ENCODE peak calls at places on chromosomes 11 and 22, in four cellular contexts. J is transverse colon, H is nephron progenitor cell, O is BJ. Y is an unnamed sample.

GRCh38 chr11:72228229-72228843 is 3.8 kb downstream of the INPPL1 start:
- DNase-seq in J (no peak), H (peak), O (no peak), Y (no peak)

GRCh38 chr11:75159081-75159953 is 8.4 kb downstream of the SLCO2B1 start:
- DNase-seq in J (peak), H (no peak), O (no peak), Y (no peak)

GRCh38 chr11:68750197-68750987 is 928 bp downstream of the TESMIN start:
- DNase-seq in J (peak), H (peak), O (no peak), Y (peak)

GRCh38 chr11:95245038-95245437 is 14.0 kb upstream of the SESN3 start:
- DNase-seq in J (no peak), H (no peak), O (no peak), Y (no peak)

GRCh38 chr22:37664249-37665101 is 6.0 kb downstream of the PDXP start:
- DNase-seq in J (peak), H (no peak), O (no peak), Y (no peak)

GRCh38 chr11:109696191-109696897 is 274.4 kb downstream of the C11orf87 start:
- DNase-seq in J (no peak), H (no peak), O (no peak), Y (no peak)

GRCh38 chr11:110356769-110357671 is 60.6 kb upstream of the RDX start:
- DNase-seq in J (no peak), H (no peak), O (peak), Y (no peak)

GRCh38 chr11:133901999-133902398 is 54.8 kb downstream of the IGSF9B start:
- DNase-seq in J (no peak), H (no peak), O (no peak), Y (no peak)

GRCh38 chr22:44362249-44363040 is 49.7 kb upstream of the SHISAL1 start:
- DNase-seq in J (no peak), H (no peak), O (no peak), Y (no peak)

GRCh38 chr11:104256525-104256924 is 92.6 kb upstream of the PDGFD start:
- DNase-seq in J (no peak), H (no peak), O (no peak), Y (no peak)

GRCh38 chr22:37117092-37117491 is 7.6 kb upstream of the TMPRSS6 start:
- DNase-seq in J (no peak), H (no peak), O (no peak), Y (no peak)

GRCh38 chr11:122797651-122798050 is 40.6 kb upstream of the CRTAM start:
- DNase-seq in J (no peak), H (no peak), O (no peak), Y (no peak)

GRCh38 chr11:108880510-108880909 is 215.6 kb downstream of the DDX10 start:
- DNase-seq in J (no peak), H (no peak), O (no peak), Y (no peak)

GRCh38 chr11:121649798-121650197 is 197.0 kb upstream of the SORL1-AS1 start:
- DNase-seq in J (no peak), H (no peak), O (no peak), Y (no peak)

GRCh38 chr11:130580372-130580771 is 131.9 kb downstream of the ADAMTS15 start:
- DNase-seq in J (no peak), H (no peak), O (peak), Y (no peak)

GRCh38 chr22:49825944-49826602 is 1.6 kb downstream of the BRD1 start:
- DNase-seq in J (peak), H (peak), O (no peak), Y (no peak)

GRCh38 chr22:43562843-43563242 is 151.0 kb downstream of the MPPED1 start:
- DNase-seq in J (no peak), H (no peak), O (no peak), Y (no peak)

GRCh38 chr11:8011981-8012444 is 24.9 kb downstream of the EIF3F start:
- DNase-seq in J (no peak), H (no peak), O (peak), Y (no peak)

GRCh38 chr22:46062232-46062615 is 85.3 kb upstream of the WNT7B start:
- DNase-seq in J (peak), H (no peak), O (no peak), Y (no peak)

GRCh38 chr11:7471071-7471470 is 14.2 kb upstream of the OLFML1 start:
- DNase-seq in J (no peak), H (no peak), O (no peak), Y (no peak)

GRCh38 chr11:70527046-70527395 is 128.7 kb downstream of the CTTN start:
- DNase-seq in J (no peak), H (no peak), O (no peak), Y (no peak)

GRCh38 chr11:70530010-70530409 is 131.7 kb downstream of the CTTN start:
- DNase-seq in J (no peak), H (no peak), O (no peak), Y (no peak)

GRCh38 chr11:70528794-70529580 is 130.7 kb downstream of the CTTN start:
- DNase-seq in J (no peak), H (no peak), O (no peak), Y (no peak)

GRCh38 chr11:70527429-70528045 is 129.2 kb downstream of the CTTN start:
- DNase-seq in J (no peak), H (no peak), O (no peak), Y (no peak)

GRCh38 chr11:70528046-70528793 is 129.9 kb downstream of the CTTN start:
- DNase-seq in J (no peak), H (no peak), O (no peak), Y (no peak)
- TF ChIP-seq CTCF in J (no peak), H (no peak), O (no peak), Y (no peak)

GRCh38 chr11:61768376-61769076 is 16.1 kb downstream of the MYRF start:
- DNase-seq in J (peak), H (no peak), O (no peak), Y (no peak)

GRCh38 chr11:61771195-61771894 is 18.9 kb downstream of the MYRF start:
- DNase-seq in J (no peak), H (no peak), O (no peak), Y (no peak)

GRCh38 chr11:61771995-61772455 is 19.6 kb downstream of the MYRF start:
- DNase-seq in J (no peak), H (peak), O (no peak), Y (no peak)

GRCh38 chr11:61769946-61770683 is 17.7 kb downstream of the MYRF start:
- DNase-seq in J (no peak), H (no peak), O (no peak), Y (no peak)

GRCh38 chr11:61769169-61769920 is 16.9 kb downstream of the MYRF start:
- DNase-seq in J (no peak), H (peak), O (no peak), Y (no peak)
- TF ChIP-seq CTCF in J (no peak), H (peak), O (peak), Y (peak)

GRCh38 chr22:21659864-21660525 is 5.8 kb upstream of the PPIL2 start:
- DNase-seq in J (no peak), H (no peak), O (no peak), Y (no peak)

GRCh38 chr22:21661991-21662390 is 3.8 kb upstream of the PPIL2 start:
- DNase-seq in J (no peak), H (no peak), O (no peak), Y (no peak)

GRCh38 chr22:21660904-21661303 is 4.9 kb upstream of the PPIL2 start:
- DNase-seq in J (no peak), H (no peak), O (no peak), Y (no peak)

GRCh38 chr22:21657020-21657360 is 8.8 kb upstream of the PPIL2 start:
- DNase-seq in J (no peak), H (no peak), O (no peak), Y (no peak)

DNA sequence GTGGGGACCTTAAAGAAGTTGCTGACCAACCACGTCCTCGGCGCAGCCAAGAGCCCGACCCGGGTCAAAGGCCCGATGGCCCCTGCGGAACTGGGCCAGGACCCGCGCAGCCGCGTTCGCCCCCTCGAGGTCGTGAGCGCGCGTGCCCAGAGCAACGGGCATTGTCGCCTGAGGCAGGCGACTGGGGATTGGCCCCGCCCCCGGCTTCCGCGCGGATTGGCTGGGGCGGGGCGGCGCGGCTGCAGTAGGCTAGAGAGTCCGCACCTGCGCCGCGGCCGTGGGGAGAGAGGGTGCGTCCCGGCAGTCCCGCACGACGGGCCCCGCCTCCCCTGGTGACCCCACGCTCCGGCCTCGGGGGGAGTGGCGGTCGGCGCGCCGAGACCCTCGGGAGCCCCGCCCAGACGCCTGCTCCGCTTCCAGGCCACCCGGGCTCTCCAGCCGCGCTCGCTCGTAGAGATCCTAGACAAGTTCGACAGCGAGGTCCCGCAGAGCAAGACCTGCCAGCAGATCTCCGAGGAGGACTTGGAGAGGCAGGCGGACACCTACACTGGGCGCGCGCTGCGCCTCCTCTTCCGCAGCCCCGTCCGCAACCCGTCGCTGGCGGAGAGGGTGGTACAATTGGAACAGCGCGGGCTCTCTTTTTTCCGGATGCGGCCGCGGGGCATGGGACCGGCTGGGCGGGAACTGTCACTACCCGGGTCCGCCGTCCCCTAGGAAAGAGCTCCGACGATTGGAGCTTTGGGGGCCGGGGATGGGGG is 8.3 kb upstream of the PPIL2 start:
- DNase-seq in J (peak), H (peak), O (no peak), Y (peak)
- TF ChIP-seq CTCF in J (no peak), H (no peak), O (peak), Y (peak)

DNA sequence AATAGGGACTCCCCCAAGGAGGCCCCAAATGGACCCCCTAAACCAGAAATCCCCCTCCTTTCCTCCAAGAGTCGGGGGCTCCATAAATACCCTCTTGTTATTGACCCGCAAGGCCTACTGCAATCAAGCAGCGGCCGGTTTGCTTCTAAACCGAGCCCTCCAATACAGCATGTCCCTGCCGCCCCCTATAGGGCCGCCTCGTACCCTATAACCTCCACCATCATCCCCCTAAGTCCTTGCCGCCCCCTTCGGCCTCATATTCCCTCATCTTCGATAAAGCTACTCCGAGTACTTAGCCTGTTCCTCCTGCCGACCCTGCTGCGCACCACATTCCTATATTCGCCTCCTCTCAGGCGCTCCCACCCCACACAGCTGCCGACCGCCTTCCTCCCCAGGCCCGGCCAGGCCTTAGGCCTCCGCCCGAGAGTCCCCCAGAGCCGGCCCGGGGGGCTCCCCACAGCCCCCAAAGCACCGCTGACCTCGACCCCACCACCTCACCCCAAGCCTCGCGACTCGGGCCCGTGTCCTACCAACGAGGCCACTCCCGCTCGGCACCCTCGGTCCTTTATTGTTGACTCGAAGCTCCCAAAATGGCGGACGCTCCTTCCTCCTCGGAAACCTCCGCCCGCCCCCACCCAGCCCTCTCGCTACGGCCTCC is 478 bp downstream of the DDX6 start:
- DNase-seq in J (peak), H (peak), O (peak), Y (peak)
- TF ChIP-seq CTCF in J (peak), H (peak), O (peak), Y (peak)

GRCh38 chr22:32987081-32987631 is 71.0 kb downstream of the SYN3 start:
- DNase-seq in J (no peak), H (no peak), O (no peak), Y (no peak)

GRCh38 chr22:32986773-32987050 is 71.5 kb downstream of the SYN3 start:
- DNase-seq in J (no peak), H (no peak), O (no peak), Y (no peak)

GRCh38 chr22:32990187-32990586 is 68.0 kb downstream of the SYN3 start:
- DNase-seq in J (no peak), H (no peak), O (no peak), Y (no peak)

GRCh38 chr22:32991353-32992115 is 66.6 kb downstream of the SYN3 start:
- DNase-seq in J (no peak), H (no peak), O (no peak), Y (no peak)

GRCh38 chr22:32985899-32986772 is 72.0 kb downstream of the SYN3 start:
- DNase-seq in J (peak), H (peak), O (no peak), Y (peak)
- TF ChIP-seq CTCF in J (peak), H (peak), O (peak), Y (peak)

Y was measured in neural crest cell.